ENCODE peak calls at places on chromosomes 11 and 22, in eight cellular contexts. M is osteoblast, F is foreskin keratinocyte, V is esophagus muscularis mucosa, H is mucosa of descending colon, A is cardiac fibroblast, R is fibroblast of villous mesenchyme, W is astrocyte of the cerebellum. O is an unnamed sample.
A peak's percentile ranks its signal among the peaks of the same experiment; 100 is the strongest.

GRCh38 chr11:68164437-68164836 is 43.2 kb upstream of the CHKA start:
- DNase-seq in V (no peak), F (peak; percentile 18), M (no peak), A (peak; percentile 56), H (no peak), W (no peak), R (no peak), O (no peak)

GRCh38 chr22:22935546-22936157 is 48.0 kb downstream of the IGLL5 start:
- DNase-seq in F (no peak), W (no peak), M (peak; percentile 74), H (peak; percentile 80), V (no peak), R (no peak), A (no peak), O (no peak)

GRCh38 chr22:33940741-33941140 is 20.5 kb upstream of the LARGE1 start:
- DNase-seq in R (no peak), H (no peak), V (no peak), A (no peak), F (no peak), M (no peak), W (no peak), O (no peak)

GRCh38 chr11:95231881-95232605 is 1.0 kb upstream of the SESN3 start:
- DNase-seq in A (peak; percentile 36), F (no peak), H (peak; percentile 89), W (no peak), R (no peak), V (peak; percentile 94), M (peak; percentile 65), O (no peak)

GRCh38 chr22:45720875-45721378 is 49.3 kb downstream of the ATXN10 start:
- DNase-seq in R (no peak), A (peak; percentile 28), H (no peak), F (peak; percentile 31), M (no peak), W (no peak), V (no peak), O (no peak)

GRCh38 chr22:23237841-23238240 is 57.5 kb downstream of the BCR start:
- DNase-seq in F (no peak), W (no peak), R (no peak), M (no peak), A (no peak), H (peak; percentile 20), V (no peak), O (no peak)

GRCh38 chr11:13277719-13278619 is at the start of gene BMAL1:
- DNase-seq in V (peak; percentile 89), R (no peak), M (peak; percentile 84), A (peak; percentile 14), W (no peak), H (peak; percentile 84), F (no peak), O (no peak)

GRCh38 chr11:118434553-118435232 is 1.6 kb upstream of the KMT2A start:
- DNase-seq in R (peak; percentile 49), W (no peak), V (no peak), F (no peak), M (peak; percentile 83), A (no peak), H (peak; percentile 63), O (no peak)

GRCh38 chr11:30585067-30585891 is 874 bp downstream of the MPPED2 start:
- DNase-seq in W (no peak), R (no peak), H (peak; percentile 41), A (no peak), M (peak; percentile 77), F (no peak), V (no peak), O (no peak)

GRCh38 chr11:121082670-121083069 is 18.4 kb upstream of the TECTA start:
- DNase-seq in F (no peak), M (no peak), A (peak; percentile 14), H (no peak), W (no peak), R (no peak), V (no peak), O (no peak)

GRCh38 chr11:13692172-13692571 is 23.7 kb downstream of the FAR1 start:
- DNase-seq in A (no peak), F (no peak), W (no peak), R (no peak), M (no peak), H (no peak), V (no peak), O (no peak)

GRCh38 chr22:33903012-33903411 is 17.3 kb downstream of the LARGE1 start:
- DNase-seq in V (no peak), R (no peak), W (no peak), M (no peak), A (no peak), H (no peak), F (no peak), O (no peak)

GRCh38 chr11:123217897-123218296 is 22.8 kb upstream of the CLMP start:
- DNase-seq in R (no peak), A (no peak), M (no peak), F (no peak), H (no peak), W (no peak), V (no peak), O (no peak)

GRCh38 chr11:83610996-83611395 is 324.8 kb upstream of the CCDC90B start:
- DNase-seq in F (no peak), H (no peak), R (no peak), V (no peak), A (no peak), M (no peak), W (no peak), O (no peak)

GRCh38 chr11:8092587-8093424 is 11.8 kb downstream of the TUB start:
- DNase-seq in R (peak; percentile 67), F (peak; percentile 17), M (peak; percentile 99), W (peak; percentile 31), V (no peak), H (no peak), A (peak; percentile 74), O (no peak)

GRCh38 chr11:17230867-17231851 is 23.4 kb upstream of the PIK3C2A start:
- DNase-seq in H (no peak), V (no peak), W (no peak), A (no peak), F (no peak), R (no peak), M (no peak), O (no peak)

GRCh38 chr22:45164217-45165123 is 745 bp downstream of the NUP50 start:
- DNase-seq in W (no peak), A (no peak), R (peak; percentile 72), M (peak; percentile 80), F (no peak), V (no peak), H (peak; percentile 71), O (no peak)

GRCh38 chr11:62805044-62805892 is at the start of gene NXF1:
- DNase-seq in R (peak; percentile 95), A (peak; percentile 96), F (peak; percentile 68), M (peak; percentile 99), H (peak; percentile 96), W (peak; percentile 83), V (peak; percentile 99), O (peak; percentile 99)
- TF ChIP-seq CTCF in R (peak; percentile 10), A (no peak), F (peak; percentile 18), M (no peak), H (no peak), W (peak; percentile 26), V (peak; percentile 3), O (peak; percentile 15)

GRCh38 chr11:72812604-72812967 is 1.6 kb upstream of the ATG16L2 start:
- DNase-seq in F (no peak), V (no peak), W (no peak), H (no peak), R (no peak), M (peak; percentile 52), A (no peak), O (no peak)

GRCh38 chr11:72812968-72813739 is 1.1 kb upstream of the ATG16L2 start:
- DNase-seq in F (peak; percentile 44), V (no peak), H (peak; percentile 74), R (peak; percentile 63), W (no peak), A (peak; percentile 69), M (peak; percentile 95), O (no peak)

GRCh38 chr11:72814831-72815618 is 814 bp downstream of the ATG16L2 start:
- DNase-seq in R (peak; percentile 73), A (peak; percentile 62), V (no peak), H (peak; percentile 77), M (peak; percentile 95), W (no peak), F (peak; percentile 38), O (no peak)

GRCh38 chr11:72813740-72814138 is 472 bp upstream of the ATG16L2 start:
- DNase-seq in M (no peak), W (no peak), A (peak; percentile 87), V (peak; percentile 96), F (peak; percentile 69), H (peak; percentile 91), R (peak; percentile 82), O (no peak)

DNA sequence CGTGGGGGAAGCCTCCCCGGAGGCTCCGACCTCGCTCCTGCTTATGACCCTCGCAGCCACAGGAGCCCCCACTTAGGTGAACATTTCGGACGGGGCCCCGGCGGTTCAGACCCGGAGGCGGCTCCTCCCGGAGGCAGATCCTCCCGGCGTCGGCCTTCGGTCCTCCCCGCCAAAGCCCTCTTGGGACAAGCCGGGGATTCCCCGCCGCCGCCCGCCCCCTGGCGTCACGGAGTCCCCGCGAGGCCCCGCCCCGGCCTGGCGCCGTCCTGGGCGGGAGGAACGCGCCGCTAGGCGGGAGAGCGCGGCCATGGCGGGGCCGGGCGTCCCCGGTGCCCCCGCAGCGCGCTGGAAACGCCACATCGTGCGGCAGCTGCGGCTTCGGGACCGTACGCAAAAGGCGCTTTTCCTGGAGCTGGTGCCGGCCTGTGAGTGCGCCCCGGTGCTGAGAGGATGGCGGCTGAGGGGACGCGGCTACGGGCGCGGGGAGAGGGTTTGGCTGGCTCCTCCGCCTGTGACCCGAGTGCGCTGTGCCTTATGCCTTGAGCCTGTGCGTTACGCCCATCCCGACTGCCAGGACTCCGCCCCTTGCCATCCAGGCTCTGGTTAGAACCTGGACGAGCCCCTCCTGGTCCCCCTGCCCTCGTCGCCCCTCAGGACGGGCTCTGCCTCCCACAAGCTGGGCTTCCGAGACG is at the start of gene ATG16L2:
- DNase-seq in F (peak; percentile 59), M (peak; percentile 99), R (peak; percentile 89), A (peak; percentile 88), W (no peak), V (no peak), H (peak; percentile 93), O (peak; percentile 96)
- TF ChIP-seq CTCF in F (peak; percentile 57), M (no peak), R (peak; percentile 13), A (no peak), W (no peak), V (peak; percentile 40), H (peak; percentile 25), O (peak; percentile 44)

DNA sequence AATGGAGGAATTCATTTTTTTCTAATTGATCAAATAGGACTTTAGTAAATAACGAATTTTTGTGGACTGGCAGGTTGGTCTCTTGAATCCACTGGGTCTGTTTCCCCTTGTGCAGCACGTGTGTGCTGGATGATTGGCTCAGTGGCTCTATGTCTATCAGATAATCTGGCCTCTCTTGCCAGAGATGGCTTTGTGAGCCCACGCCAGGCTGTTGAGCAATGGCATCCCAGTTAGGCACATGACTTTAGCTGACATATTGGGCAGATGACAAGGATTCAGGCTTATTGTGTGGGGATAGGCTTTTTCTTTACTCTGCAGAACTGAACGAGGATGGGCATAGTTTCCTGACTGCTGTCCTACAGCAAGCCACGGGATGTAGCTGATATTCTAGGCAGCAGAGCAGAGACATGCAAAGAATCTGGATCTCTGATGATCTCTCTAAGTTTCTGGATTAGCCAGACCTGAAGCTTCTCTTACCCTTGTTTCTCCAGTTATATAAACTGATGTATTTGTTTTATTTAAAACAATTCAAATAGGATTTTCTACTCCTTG is 144.9 kb downstream of the ARHGAP42 start:
- DNase-seq in W (no peak), V (no peak), R (peak; percentile 60), H (no peak), A (no peak), M (no peak), F (no peak), O (no peak)
- TF ChIP-seq CTCF in W (no peak), V (no peak), R (no peak), H (no peak), A (no peak), M (no peak), F (no peak), O (no peak)

GRCh38 chr22:20154602-20155183 is 3.8 kb upstream of the CCDC188 start:
- DNase-seq in A (no peak), H (no peak), W (no peak), F (no peak), R (no peak), M (no peak), V (no peak), O (no peak)
- TF ChIP-seq CTCF in A (no peak), H (no peak), W (peak; percentile 41), F (no peak), R (no peak), M (no peak), V (no peak), O (no peak)

O was measured in osteocyte.